ENCODE peak calls at places on chromosomes 2 and 18, in four cellular contexts. Z is GM23338, H is endodermal cell, F is fibroblast of mammary gland. O is an unnamed sample.

GRCh38 chr2:27776696-27777095 is 5.2 kb downstream of the MRPL33 start:
- DNase-seq in Z (no peak), H (no peak), F (no peak), O (no peak)

GRCh38 chr2:158529379-158530110 is 72.8 kb downstream of the PKP4 start:
- DNase-seq in Z (no peak), H (no peak), F (peak; percentile 54), O (peak; percentile 23)

GRCh38 chr2:199431748-199432213 is 26.0 kb downstream of the SATB2 start:
- DNase-seq in Z (peak; percentile 73), H (peak; percentile 84), F (peak; percentile 20), O (no peak)

GRCh38 chr2:169526451-169526850 is 16.9 kb downstream of the KLHL41 start:
- DNase-seq in Z (no peak), H (no peak), F (peak; percentile 22), O (no peak)

GRCh38 chr2:181395871-181396574 is 61.2 kb upstream of the ITGA4 start:
- DNase-seq in Z (no peak), H (no peak), F (no peak), O (no peak)

GRCh38 chr2:128317186-128317897 is 1.3 kb downstream of the HS6ST1 start:
- DNase-seq in Z (peak; percentile 64), H (peak; percentile 83), F (no peak), O (no peak)

GRCh38 chr2:163142618-163143017 is 304.1 kb upstream of the KCNH7 start:
- DNase-seq in Z (no peak), H (no peak), F (no peak), O (no peak)

GRCh38 chr18:41449612-41450011 is 505.4 kb upstream of the PIK3C3 start:
- DNase-seq in Z (no peak), H (no peak), F (no peak), O (no peak)

GRCh38 chr2:208375452-208376068 is 31.0 kb upstream of the PTH2R start:
- DNase-seq in Z (no peak), H (no peak), F (no peak), O (no peak)

GRCh38 chr18:6718255-6718654 is 11.3 kb upstream of the ARHGAP28 start:
- DNase-seq in Z (peak; percentile 31), H (no peak), F (no peak), O (no peak)

GRCh38 chr2:9230881-9231280 is 24.3 kb downstream of the ASAP2 start:
- DNase-seq in Z (no peak), H (no peak), F (no peak), O (no peak)

GRCh38 chr18:48186084-48186798 is 222.9 kb downstream of the ZBTB7C start:
- DNase-seq in Z (peak; percentile 36), H (no peak), F (no peak), O (no peak)

GRCh38 chr2:12270876-12271588 is 445.7 kb upstream of the TRIB2 start:
- DNase-seq in Z (no peak), H (no peak), F (no peak), O (no peak)

GRCh38 chr2:126634273-126634861 is 21.6 kb upstream of the GYPC start:
- DNase-seq in Z (peak; percentile 63), H (peak; percentile 76), F (peak; percentile 15), O (no peak)

GRCh38 chr2:45008296-45009129 is 739 bp downstream of the SIX2 start:
- DNase-seq in Z (peak; percentile 40), H (peak; percentile 80), F (no peak), O (no peak)

GRCh38 chr2:236772220-236772837 is 202.7 kb downstream of the ACKR3 start:
- DNase-seq in Z (no peak), H (no peak), F (no peak), O (no peak)

GRCh38 chr2:236773206-236773605 is 203.6 kb downstream of the ACKR3 start:
- DNase-seq in Z (no peak), H (no peak), F (no peak), O (no peak)

GRCh38 chr2:236768393-236769140 is 198.9 kb downstream of the ACKR3 start:
- DNase-seq in Z (no peak), H (no peak), F (peak; percentile 86), O (no peak)

GRCh38 chr2:236767951-236768350 is 198.3 kb downstream of the ACKR3 start:
- DNase-seq in Z (no peak), H (no peak), F (peak; percentile 30), O (no peak)

DNA sequence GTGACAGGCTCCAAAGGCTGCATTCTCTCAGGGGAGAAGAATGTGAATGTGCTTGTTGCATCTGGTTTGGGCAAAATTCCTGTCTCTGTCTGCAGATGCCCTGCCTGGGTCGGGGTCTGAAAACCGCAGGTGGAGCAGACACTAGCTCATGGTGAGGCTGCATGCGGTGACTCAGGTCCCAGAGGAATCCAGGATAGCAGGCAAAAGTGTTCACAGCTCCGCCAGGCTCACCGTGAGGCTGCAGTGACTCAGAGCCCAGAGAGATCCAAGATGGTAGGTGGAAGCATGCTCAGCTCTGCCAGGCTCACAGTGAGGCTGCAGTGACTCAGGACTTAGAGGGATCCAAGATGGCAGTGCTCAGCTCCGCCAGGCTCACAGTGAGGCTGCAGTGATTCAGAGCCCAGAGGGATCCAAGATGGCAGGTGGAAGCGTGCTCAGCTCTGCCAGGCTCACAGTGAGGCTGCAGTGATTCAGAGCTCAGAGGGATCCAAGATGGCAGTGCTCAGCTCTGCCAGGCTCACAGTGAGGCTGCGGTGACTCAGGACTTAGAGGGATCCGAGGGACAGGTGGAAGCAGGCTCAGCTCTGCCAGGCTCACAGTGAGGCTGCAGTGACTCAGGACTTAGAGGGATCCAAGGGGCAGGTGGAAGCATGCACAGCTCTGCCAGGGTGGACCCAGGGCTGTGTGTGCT is 200.5 kb downstream of the ACKR3 start:
- DNase-seq in Z (no peak), H (peak; percentile 71), F (peak; percentile 100), O (peak; percentile 29)
- H3K4me3 ChIP-seq in Z (no peak overlapping the region), H (no peak overlapping the region), F (no peak overlapping the region), O (no peak overlapping the region)

GRCh38 chr18:58109251-58109650 is 65.2 kb downstream of the NEDD4L start:
- DNase-seq in Z (no peak), H (no peak), F (no peak), O (no peak)
- H3K4me3 ChIP-seq in Z (no peak overlapping the region), H (no peak overlapping the region), F (no peak overlapping the region), O (no peak overlapping the region)

GRCh38 chr2:51329512-51329911 is 297.6 kb upstream of the NRXN1 start:
- DNase-seq in Z (no peak), H (no peak), F (no peak), O (peak; percentile 33)
- H3K4me3 ChIP-seq in Z (no peak overlapping the region), H (no peak overlapping the region), F (no peak overlapping the region), O (no peak overlapping the region)

GRCh38 chr2:159600752-159601151 is 15.6 kb downstream of the BAZ2B start:
- DNase-seq in Z (no peak), H (no peak), F (peak; percentile 72), O (no peak)
- H3K4me3 ChIP-seq in Z (no peak overlapping the region), H (no peak overlapping the region), F (no peak overlapping the region), O (no peak overlapping the region)

GRCh38 chr2:206211657-206212255 is 52.1 kb downstream of the EEF1B2 start:
- DNase-seq in Z (no peak), H (no peak), F (peak; percentile 76), O (no peak)
- H3K4me3 ChIP-seq in Z (peak overlapping the region; percentile 27), H (no peak overlapping the region), F (peak overlapping the region; percentile 57), O (no peak overlapping the region)

GRCh38 chr2:72917875-72918660 is 749 bp downstream of the EMX1 start:
- DNase-seq in Z (peak; percentile 65), H (peak; percentile 84), F (no peak), O (no peak)
- H3K4me3 ChIP-seq in Z (peak overlapping the region; percentile 56), H (peak overlapping the region; percentile 35), F (no peak overlapping the region), O (no peak overlapping the region)

O was measured in AG04450.